ENCODE peak calls at places on chromosomes 12 and 14, in seven cellular contexts. Y, R, F, T, B, V and S are unnamed samples.

GRCh38 chr12:96416033-96416790 is 16.0 kb upstream of the CDK17 start:
- DNase-seq in Y (peak), R (no peak), F (no peak), T (no peak), B (peak), V (peak), S (peak)

GRCh38 chr14:21068521-21069387 is 1.4 kb upstream of the ARHGEF40 start:
- DNase-seq in Y (peak), R (peak), F (no peak), T (no peak), B (peak), V (peak), S (peak)

GRCh38 chr14:94129758-94130414 is 482 bp upstream of the IFI27L2 start:
- DNase-seq in Y (peak), R (peak), F (no peak), T (no peak), B (peak), V (peak), S (peak)

GRCh38 chr14:93759781-93760307 is 28.4 kb downstream of the PRIMA1 start:
- DNase-seq in Y (no peak), R (no peak), F (no peak), T (no peak), B (no peak), V (no peak), S (peak)

GRCh38 chr12:103548622-103549601 is 38.2 kb upstream of the STAB2 start:
- DNase-seq in Y (peak), R (peak), F (peak), T (peak), B (peak), V (peak), S (peak)

GRCh38 chr12:68491204-68491960 is 119.3 kb upstream of the RAP1B start:
- DNase-seq in Y (no peak), R (no peak), F (no peak), T (no peak), B (no peak), V (no peak), S (no peak)

GRCh38 chr14:82886670-82887069 is 1353.0 kb upstream of the SEL1L start:
- DNase-seq in Y (no peak), R (no peak), F (no peak), T (no peak), B (no peak), V (no peak), S (no peak)

GRCh38 chr14:73467377-73467776 is 9.0 kb upstream of the NUMB start:
- DNase-seq in Y (no peak), R (no peak), F (peak), T (peak), B (peak), V (no peak), S (no peak)

GRCh38 chr12:9114946-9115345 is 773 bp downstream of the A2M start:
- DNase-seq in Y (no peak), R (no peak), F (no peak), T (no peak), B (no peak), V (no peak), S (no peak)

GRCh38 chr12:14828896-14829295 is 14.4 kb downstream of the ART4 start:
- DNase-seq in Y (peak), R (no peak), F (no peak), T (no peak), B (no peak), V (no peak), S (no peak)

GRCh38 chr14:64060648-64061096 is 207.9 kb downstream of the SYNE2 start:
- DNase-seq in Y (no peak), R (no peak), F (no peak), T (no peak), B (peak), V (peak), S (peak)

GRCh38 chr12:108568653-108569154 is 6.3 kb downstream of the ISCU start:
- DNase-seq in Y (no peak), R (peak), F (no peak), T (peak), B (no peak), V (no peak), S (no peak)

GRCh38 chr12:6074979-6075585 is 49.4 kb downstream of the VWF start:
- DNase-seq in Y (no peak), R (no peak), F (no peak), T (peak), B (no peak), V (peak), S (peak)

GRCh38 chr14:55756563-55756962 is 176.6 kb downstream of the KTN1 start:
- DNase-seq in Y (no peak), R (no peak), F (no peak), T (no peak), B (no peak), V (no peak), S (no peak)

GRCh38 chr14:61409782-61410181 is 88.4 kb downstream of the PRKCH start:
- DNase-seq in Y (no peak), R (no peak), F (no peak), T (no peak), B (no peak), V (no peak), S (no peak)

GRCh38 chr12:88810806-88811205 is 230.5 kb upstream of the KITLG start:
- DNase-seq in Y (no peak), R (no peak), F (no peak), T (no peak), B (peak), V (peak), S (peak)